ENCODE peak calls at places on chromosomes 16 and 17, in eight cellular contexts. S is RCC 7860, F is transverse colon, I is HS-5, A is M059J, H is iris pigment epithelial cell, W is ACHN, G is adrenal gland. V is an unnamed sample.

GRCh38 chr16:53369921-53370320 is 64.3 kb upstream of the RBL2 start:
- DNase-seq in S (no peak), I (no peak), A (no peak), W (no peak), G (no peak), F (no peak), H (peak; percentile 91), V (no peak)

GRCh38 chr16:70575376-70575775 is 51.8 kb downstream of the SF3B3 start:
- DNase-seq in I (no peak), S (no peak), F (no peak), A (no peak), H (no peak), W (no peak), G (peak; percentile 17), V (no peak)

GRCh38 chr16:30077656-30078055 is 1.9 kb downstream of the PPP4C start:
- DNase-seq in H (no peak), A (peak; percentile 63), I (no peak), G (no peak), S (peak; percentile 28), F (no peak), W (no peak), V (no peak)

GRCh38 chr16:48462146-48462740 is 77.0 kb upstream of the SIAH1 start:
- DNase-seq in G (no peak), H (peak; percentile 10), A (peak; percentile 32), F (no peak), W (no peak), I (no peak), S (no peak), V (no peak)

GRCh38 chr17:64110436-64111152 is 19.4 kb downstream of the ERN1 start:
- DNase-seq in S (no peak), F (no peak), A (no peak), G (no peak), H (no peak), W (no peak), I (no peak), V (no peak)

GRCh38 chr17:81871387-81872120 is 417 bp upstream of the ARHGDIA start:
- DNase-seq in W (peak; percentile 90), H (peak; percentile 76), S (peak; percentile 81), I (no peak), A (peak; percentile 85), F (peak; percentile 96), G (peak; percentile 96), V (peak; percentile 91)

GRCh38 chr16:2527071-2527783 is 4.0 kb downstream of the CEMP1 start:
- DNase-seq in I (no peak), H (no peak), S (no peak), F (no peak), G (no peak), W (no peak), A (no peak), V (no peak)

GRCh38 chr17:44909681-44910144 is 5.6 kb downstream of the GFAP start:
- DNase-seq in A (peak; percentile 94), H (peak; percentile 50), I (peak; percentile 68), G (no peak), S (peak; percentile 96), W (peak; percentile 93), F (no peak), V (no peak)

GRCh38 chr17:62703269-62703775 is 75.9 kb downstream of the MRC2 start:
- DNase-seq in S (peak; percentile 91), G (peak; percentile 45), F (no peak), I (peak; percentile 64), H (no peak), W (peak; percentile 86), A (peak; percentile 91), V (no peak)

GRCh38 chr17:10987786-10988185 is 149.9 kb upstream of the PIRT start:
- DNase-seq in W (no peak), F (no peak), G (no peak), S (no peak), A (no peak), H (no peak), I (no peak), V (no peak)

GRCh38 chr17:37225458-37225857 is 150.3 kb upstream of the C17orf78 start:
- DNase-seq in H (no peak), G (no peak), A (no peak), W (no peak), I (no peak), F (no peak), S (no peak), V (no peak)

GRCh38 chr16:4179020-4179419 is 62.8 kb upstream of the ADCY9 start:
- DNase-seq in H (peak; percentile 69), W (no peak), F (peak; percentile 19), A (no peak), G (peak; percentile 43), I (no peak), S (no peak), V (no peak)

GRCh38 chr17:77475012-77475976 is 334.5 kb downstream of the SEC14L1 start:
- DNase-seq in I (no peak), F (no peak), G (no peak), H (peak; percentile 93), S (peak; percentile 87), A (peak; percentile 94), W (no peak), V (no peak)

GRCh38 chr17:45730192-45730591 is 53.9 kb upstream of the CRHR1 start:
- DNase-seq in G (no peak), H (no peak), S (no peak), I (no peak), A (no peak), F (no peak), W (no peak), V (no peak)

GRCh38 chr16:84790291-84790690 is 29.5 kb upstream of the CRISPLD2 start:
- DNase-seq in F (no peak), A (no peak), W (no peak), H (no peak), S (no peak), I (no peak), G (no peak), V (no peak)

GRCh38 chr17:50872710-50873424 is 6.7 kb upstream of the TOB1 start:
- DNase-seq in W (no peak), H (peak; percentile 16), F (no peak), S (no peak), G (peak; percentile 55), A (peak; percentile 66), I (peak; percentile 29), V (no peak)

GRCh38 chr17:82933911-82934310 is 94.1 kb upstream of the ZNF750 start:
- DNase-seq in G (no peak), H (no peak), W (no peak), I (no peak), A (no peak), F (peak; percentile 5), S (no peak), V (no peak)

GRCh38 chr17:16281351-16281750 is 64.3 kb downstream of the PIGL start:
- DNase-seq in A (peak; percentile 81), H (peak; percentile 90), W (peak; percentile 31), I (no peak), F (no peak), S (no peak), G (no peak), V (no peak)

GRCh38 chr17:20009302-20010098 is at the start of gene SPECC1:
- DNase-seq in W (peak; percentile 81), H (peak; percentile 42), A (peak; percentile 69), I (peak; percentile 25), G (peak; percentile 81), S (peak; percentile 25), F (peak; percentile 86), V (peak; percentile 63)

GRCh38 chr17:75740215-75740614 is 19.0 kb downstream of the ITGB4 start:
- DNase-seq in W (no peak), S (no peak), F (no peak), I (no peak), H (no peak), G (no peak), A (no peak), V (no peak)

GRCh38 chr17:7352910-7353635 is 1.1 kb downstream of the KCTD11 start:
- DNase-seq in G (peak; percentile 37), I (no peak), H (no peak), S (no peak), F (peak; percentile 11), A (no peak), W (no peak), V (no peak)

GRCh38 chr16:67311607-67312449 is 14.7 kb downstream of the KCTD19 start:
- DNase-seq in W (peak; percentile 99), I (peak; percentile 99), S (peak; percentile 99), F (no peak), A (peak; percentile 100), H (peak; percentile 100), G (peak; percentile 69), V (no peak)

V was measured in small intestine.